ENCODE peak calls at places on chromosomes 7 and 10, in six cellular contexts. One of them, this sample, is unnamed.

GRCh38 chr10:104080762-104081161 is 4.9 kb downstream of the COL17A1 start:
- DNase-seq in trophoblast cell: peak
- DNase-seq in mesenchymal stem cell: peak
- DNase-seq in IMR-90: peak
- DNase-seq in H9: no peak
- DNase-seq in neuronal stem cell: peak
- DNase-seq in this sample: no peak

GRCh38 chr10:5411941-5412276 is 448 bp upstream of the NET1 start:
- DNase-seq in IMR-90: no peak
- DNase-seq in mesenchymal stem cell: no peak
- DNase-seq in trophoblast cell: no peak
- DNase-seq in H9: no peak
- DNase-seq in neuronal stem cell: no peak
- DNase-seq in this sample: no peak

GRCh38 chr7:128697301-128697905 is 25.3 kb downstream of the GARIN1A start:
- DNase-seq in trophoblast cell: peak
- DNase-seq in H9: peak
- DNase-seq in neuronal stem cell: peak
- DNase-seq in mesenchymal stem cell: peak
- DNase-seq in IMR-90: peak
- DNase-seq in this sample: no peak

GRCh38 chr10:870564-871166 is 60.8 kb downstream of the LARP4B start:
- DNase-seq in H9: no peak
- DNase-seq in trophoblast cell: no peak
- DNase-seq in mesenchymal stem cell: no peak
- DNase-seq in IMR-90: no peak
- DNase-seq in neuronal stem cell: no peak
- DNase-seq in this sample: no peak

GRCh38 chr7:98214811-98215321 is 3.6 kb downstream of the BHLHA15 start:
- DNase-seq in neuronal stem cell: no peak
- DNase-seq in mesenchymal stem cell: no peak
- DNase-seq in H9: no peak
- DNase-seq in trophoblast cell: peak
- DNase-seq in IMR-90: no peak
- DNase-seq in this sample: no peak

GRCh38 chr7:14144538-14144937 is 155.1 kb upstream of the ETV1 start:
- DNase-seq in H9: no peak
- DNase-seq in IMR-90: no peak
- DNase-seq in mesenchymal stem cell: no peak
- DNase-seq in neuronal stem cell: no peak
- DNase-seq in trophoblast cell: no peak
- DNase-seq in this sample: no peak

GRCh38 chr10:3773465-3774017 is 11.5 kb downstream of the KLF6 start:
- DNase-seq in neuronal stem cell: no peak
- DNase-seq in mesenchymal stem cell: peak
- DNase-seq in IMR-90: peak
- DNase-seq in trophoblast cell: peak
- DNase-seq in H9: no peak
- DNase-seq in this sample: no peak

GRCh38 chr10:63133787-63134557 is 844 bp downstream of the NRBF2 start:
- DNase-seq in H9: no peak
- DNase-seq in neuronal stem cell: no peak
- DNase-seq in IMR-90: peak
- DNase-seq in trophoblast cell: peak
- DNase-seq in mesenchymal stem cell: peak
- DNase-seq in this sample: no peak

GRCh38 chr10:107440741-107441140 is 276.2 kb upstream of the SORCS1 start:
- DNase-seq in H9: no peak
- DNase-seq in neuronal stem cell: no peak
- DNase-seq in trophoblast cell: no peak
- DNase-seq in IMR-90: no peak
- DNase-seq in mesenchymal stem cell: no peak
- DNase-seq in this sample: no peak

GRCh38 chr10:69234447-69234846 is 14.3 kb downstream of the HKDC1 start:
- DNase-seq in IMR-90: no peak
- DNase-seq in neuronal stem cell: no peak
- DNase-seq in trophoblast cell: no peak
- DNase-seq in mesenchymal stem cell: no peak
- DNase-seq in H9: no peak
- DNase-seq in this sample: no peak

GRCh38 chr10:30454744-30455498 is 20.9 kb downstream of the MAP3K8 start:
- DNase-seq in trophoblast cell: peak
- DNase-seq in neuronal stem cell: no peak
- DNase-seq in IMR-90: peak
- DNase-seq in H9: no peak
- DNase-seq in mesenchymal stem cell: peak
- DNase-seq in this sample: no peak

GRCh38 chr7:96823274-96823673 is 113.6 kb upstream of the SEM1 start:
- DNase-seq in trophoblast cell: peak
- DNase-seq in neuronal stem cell: no peak
- DNase-seq in IMR-90: peak
- DNase-seq in mesenchymal stem cell: no peak
- DNase-seq in H9: no peak
- DNase-seq in this sample: no peak

GRCh38 chr10:34861293-34862004 is 46.4 kb upstream of the PARD3 start:
- DNase-seq in mesenchymal stem cell: peak
- DNase-seq in IMR-90: peak
- DNase-seq in trophoblast cell: no peak
- DNase-seq in neuronal stem cell: no peak
- DNase-seq in H9: no peak
- DNase-seq in this sample: no peak

GRCh38 chr7:23544913-23545354 is 13.2 kb upstream of the TRA2A start:
- DNase-seq in H9: no peak
- DNase-seq in IMR-90: peak
- DNase-seq in trophoblast cell: peak
- DNase-seq in neuronal stem cell: no peak
- DNase-seq in mesenchymal stem cell: peak
- DNase-seq in this sample: no peak

GRCh38 chr7:88835147-88835728 is 39.7 kb upstream of the TEX47 start:
- DNase-seq in trophoblast cell: peak
- DNase-seq in IMR-90: no peak
- DNase-seq in mesenchymal stem cell: no peak
- DNase-seq in neuronal stem cell: peak
- DNase-seq in H9: no peak
- DNase-seq in this sample: no peak

GRCh38 chr10:100868391-100868790 is 44.4 kb upstream of the SLF2 start:
- DNase-seq in mesenchymal stem cell: no peak
- DNase-seq in neuronal stem cell: no peak
- DNase-seq in IMR-90: no peak
- DNase-seq in trophoblast cell: no peak
- DNase-seq in H9: no peak
- DNase-seq in this sample: no peak

GRCh38 chr7:112572669-112573301 is 92.0 kb downstream of the LSMEM1 start:
- DNase-seq in IMR-90: no peak
- DNase-seq in mesenchymal stem cell: no peak
- DNase-seq in neuronal stem cell: no peak
- DNase-seq in trophoblast cell: no peak
- DNase-seq in H9: no peak
- DNase-seq in this sample: no peak

GRCh38 chr10:30493609-30494530 is 59.9 kb downstream of the MAP3K8 start:
- DNase-seq in H9: no peak
- DNase-seq in IMR-90: peak
- DNase-seq in trophoblast cell: peak
- DNase-seq in mesenchymal stem cell: peak
- DNase-seq in neuronal stem cell: no peak
- DNase-seq in this sample: no peak

GRCh38 chr10:91632671-91633550 is at the start of gene PPP1R3C:
- DNase-seq in H9: peak
- DNase-seq in trophoblast cell: peak
- DNase-seq in mesenchymal stem cell: peak
- DNase-seq in IMR-90: peak
- DNase-seq in neuronal stem cell: peak
- DNase-seq in this sample: peak

GRCh38 chr10:88411772-88412349 is 171.3 kb downstream of the RNLS start:
- DNase-seq in IMR-90: peak
- DNase-seq in trophoblast cell: no peak
- DNase-seq in H9: no peak
- DNase-seq in neuronal stem cell: no peak
- DNase-seq in mesenchymal stem cell: no peak
- DNase-seq in this sample: no peak

GRCh38 chr7:47622946-47623640 is 41.2 kb upstream of the TNS3 start:
- DNase-seq in neuronal stem cell: no peak
- DNase-seq in H9: no peak
- DNase-seq in trophoblast cell: peak
- DNase-seq in IMR-90: peak
- DNase-seq in mesenchymal stem cell: peak
- DNase-seq in this sample: no peak

GRCh38 chr10:71158902-71159301 is 53.5 kb upstream of the UNC5B start:
- DNase-seq in H9: no peak
- DNase-seq in neuronal stem cell: no peak
- DNase-seq in trophoblast cell: no peak
- DNase-seq in IMR-90: no peak
- DNase-seq in mesenchymal stem cell: no peak
- DNase-seq in this sample: no peak

GRCh38 chr10:34006471-34006870 is 672.0 kb upstream of the NRP1 start:
- DNase-seq in IMR-90: no peak
- DNase-seq in neuronal stem cell: no peak
- DNase-seq in mesenchymal stem cell: no peak
- DNase-seq in H9: no peak
- DNase-seq in trophoblast cell: no peak
- DNase-seq in this sample: no peak

GRCh38 chr10:72308320-72308987 is 34.7 kb downstream of the DDIT4 start:
- DNase-seq in mesenchymal stem cell: peak
- DNase-seq in neuronal stem cell: no peak
- DNase-seq in H9: no peak
- DNase-seq in trophoblast cell: peak
- DNase-seq in IMR-90: peak
- DNase-seq in this sample: no peak

GRCh38 chr7:133575726-133576125 is 322.8 kb downstream of the EXOC4 start:
- DNase-seq in trophoblast cell: no peak
- DNase-seq in mesenchymal stem cell: no peak
- DNase-seq in neuronal stem cell: no peak
- DNase-seq in H9: no peak
- DNase-seq in IMR-90: no peak
- DNase-seq in this sample: no peak
- H3K14ac ChIP-seq in trophoblast cell: no peak
- H3K14ac ChIP-seq in mesenchymal stem cell: no peak
- H3K14ac ChIP-seq in neuronal stem cell: no peak
- H3K14ac ChIP-seq in H9: no peak
- H3K14ac ChIP-seq in IMR-90: no peak
- H3K14ac ChIP-seq in this sample: no peak

GRCh38 chr10:131702521-131703356 is 198.1 kb upstream of the PPP2R2D start:
- DNase-seq in H9: peak
- DNase-seq in neuronal stem cell: no peak
- DNase-seq in mesenchymal stem cell: no peak
- DNase-seq in trophoblast cell: no peak
- DNase-seq in IMR-90: no peak
- DNase-seq in this sample: peak
- H3K14ac ChIP-seq in H9: no peak
- H3K14ac ChIP-seq in neuronal stem cell: peak
- H3K14ac ChIP-seq in mesenchymal stem cell: no peak
- H3K14ac ChIP-seq in trophoblast cell: no peak
- H3K14ac ChIP-seq in IMR-90: no peak
- H3K14ac ChIP-seq in this sample: no peak

DNA sequence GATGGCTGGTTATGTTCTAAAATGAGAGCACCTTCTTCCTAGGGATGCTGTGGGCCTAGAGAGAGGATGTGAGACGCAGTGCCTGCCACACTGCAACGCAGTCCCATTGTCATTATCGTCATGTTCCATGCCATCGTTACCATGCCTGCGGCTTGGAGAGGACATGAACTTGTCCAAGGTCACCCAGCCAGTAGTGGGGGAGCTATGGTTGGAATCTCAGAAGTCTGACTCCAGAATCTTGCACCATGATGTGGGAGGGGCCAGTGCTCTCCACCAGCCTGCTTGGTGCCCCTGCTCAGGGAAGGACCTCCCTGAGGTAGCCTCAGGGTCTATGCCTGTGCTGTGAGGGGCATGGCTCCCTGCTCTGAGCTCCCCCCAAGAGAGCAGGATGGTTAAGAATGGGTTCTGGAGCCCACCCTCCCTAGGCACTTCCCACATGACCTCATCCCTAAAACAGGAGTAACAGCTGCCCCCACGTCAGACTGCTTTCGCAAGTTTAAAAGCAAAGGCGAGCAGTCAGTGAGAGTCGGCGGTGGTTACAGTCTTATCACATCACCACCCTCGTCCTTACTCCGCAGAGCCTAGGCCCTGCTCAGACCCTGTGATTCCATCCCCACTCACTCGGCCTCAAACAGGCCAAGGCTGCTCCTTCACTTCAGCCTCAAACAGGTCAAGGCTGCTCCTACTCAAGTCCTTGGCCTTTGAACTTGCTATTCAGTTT is 50.4 kb downstream of the HABP2 start:
- DNase-seq in H9: no peak
- DNase-seq in mesenchymal stem cell: no peak
- DNase-seq in trophoblast cell: peak
- DNase-seq in IMR-90: no peak
- DNase-seq in neuronal stem cell: no peak
- DNase-seq in this sample: no peak
- H3K14ac ChIP-seq in H9: no peak
- H3K14ac ChIP-seq in mesenchymal stem cell: no peak
- H3K14ac ChIP-seq in trophoblast cell: no peak
- H3K14ac ChIP-seq in IMR-90: no peak
- H3K14ac ChIP-seq in neuronal stem cell: no peak
- H3K14ac ChIP-seq in this sample: no peak

GRCh38 chr7:106344861-106345260 is 60.1 kb upstream of the NAMPT start:
- DNase-seq in trophoblast cell: peak
- DNase-seq in mesenchymal stem cell: peak
- DNase-seq in IMR-90: no peak
- DNase-seq in H9: no peak
- DNase-seq in neuronal stem cell: no peak
- DNase-seq in this sample: no peak

GRCh38 chr7:106344206-106344605 is 59.4 kb upstream of the NAMPT start:
- DNase-seq in IMR-90: no peak
- DNase-seq in neuronal stem cell: no peak
- DNase-seq in H9: no peak
- DNase-seq in mesenchymal stem cell: no peak
- DNase-seq in trophoblast cell: no peak
- DNase-seq in this sample: no peak

GRCh38 chr7:106337754-106338153 is 53.0 kb upstream of the NAMPT start:
- DNase-seq in trophoblast cell: no peak
- DNase-seq in neuronal stem cell: no peak
- DNase-seq in H9: no peak
- DNase-seq in IMR-90: no peak
- DNase-seq in mesenchymal stem cell: no peak
- DNase-seq in this sample: no peak

GRCh38 chr7:106345421-106346166 is 60.8 kb upstream of the NAMPT start:
- DNase-seq in mesenchymal stem cell: peak
- DNase-seq in H9: no peak
- DNase-seq in IMR-90: peak
- DNase-seq in neuronal stem cell: no peak
- DNase-seq in trophoblast cell: peak
- DNase-seq in this sample: no peak

DNA sequence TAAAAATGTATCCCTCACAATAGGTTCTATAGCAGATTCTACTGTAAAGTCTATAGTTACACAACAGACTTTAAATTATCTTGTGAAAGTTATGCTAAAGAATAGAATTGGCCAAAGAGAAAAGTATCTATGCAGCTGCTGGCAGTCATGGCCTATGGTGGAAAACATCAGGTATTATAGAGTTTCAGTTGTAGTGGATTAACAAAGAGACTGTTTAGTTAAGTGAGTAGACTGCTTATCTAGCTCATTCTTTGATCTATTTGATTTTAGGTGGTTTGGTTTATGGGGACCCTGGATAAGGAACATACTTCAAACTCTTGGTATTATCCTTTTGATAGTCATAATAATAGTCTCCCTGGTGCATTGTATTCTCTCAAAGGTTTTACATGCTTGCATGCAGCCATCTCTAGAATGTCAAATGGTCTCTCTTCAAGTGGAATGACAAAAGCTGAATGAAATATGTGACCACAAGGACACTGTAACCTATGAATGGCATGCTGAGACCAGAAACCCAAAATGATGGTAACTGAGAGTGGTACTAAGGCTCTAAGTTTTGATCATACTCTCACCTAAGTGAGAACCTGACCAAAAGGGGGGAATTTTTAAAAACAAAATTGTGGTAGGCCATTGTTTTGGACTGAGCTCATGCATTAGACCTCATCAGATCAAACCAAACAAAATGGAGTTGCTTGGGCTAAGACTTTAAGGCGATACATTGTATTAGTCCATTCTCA is 54.9 kb upstream of the NAMPT start:
- DNase-seq in trophoblast cell: no peak
- DNase-seq in IMR-90: no peak
- DNase-seq in mesenchymal stem cell: no peak
- DNase-seq in H9: no peak
- DNase-seq in neuronal stem cell: no peak
- DNase-seq in this sample: no peak
- H3K14ac ChIP-seq in trophoblast cell: no peak
- H3K14ac ChIP-seq in IMR-90: no peak
- H3K14ac ChIP-seq in mesenchymal stem cell: no peak
- H3K14ac ChIP-seq in H9: no peak
- H3K14ac ChIP-seq in neuronal stem cell: no peak
- H3K14ac ChIP-seq in this sample: no peak

This sample was measured in H1.